ENCODE peak calls at places on chromosomes 16 and 17, in four cellular contexts. One of them, this sample, is unnamed.

GRCh38 chr16:81366316-81366932 is 51.7 kb downstream of the GAN start:
- DNase-seq in lower leg skin: no peak
- DNase-seq in cardiac fibroblast: peak
- DNase-seq in neural crest cell: peak
- DNase-seq in this sample: no peak

GRCh38 chr16:732936-733335 is 6.0 kb downstream of the HAGHL start:
- DNase-seq in cardiac fibroblast: no peak
- DNase-seq in neural crest cell: no peak
- DNase-seq in lower leg skin: no peak
- DNase-seq in this sample: no peak

GRCh38 chr16:10579965-10580918 is at the start of gene EMP2:
- DNase-seq in cardiac fibroblast: peak
- DNase-seq in neural crest cell: peak
- DNase-seq in lower leg skin: peak
- DNase-seq in this sample: peak

GRCh38 chr17:68697850-68698313 is 96.7 kb upstream of the FAM20A start:
- DNase-seq in neural crest cell: no peak
- DNase-seq in cardiac fibroblast: peak
- DNase-seq in lower leg skin: no peak
- DNase-seq in this sample: no peak

GRCh38 chr17:67520282-67520906 is 143.3 kb downstream of the PITPNC1 start:
- DNase-seq in lower leg skin: peak
- DNase-seq in cardiac fibroblast: peak
- DNase-seq in neural crest cell: no peak
- DNase-seq in this sample: no peak

GRCh38 chr17:19579192-19579668 is 45.6 kb downstream of the SLC47A1 start:
- DNase-seq in lower leg skin: no peak
- DNase-seq in neural crest cell: no peak
- DNase-seq in cardiac fibroblast: no peak
- DNase-seq in this sample: no peak

GRCh38 chr17:42759982-42760651 is 910 bp upstream of the RAMP2 start:
- DNase-seq in neural crest cell: no peak
- DNase-seq in cardiac fibroblast: no peak
- DNase-seq in lower leg skin: no peak
- DNase-seq in this sample: no peak

GRCh38 chr17:45646288-45646988 is 137.7 kb upstream of the CRHR1 start:
- DNase-seq in lower leg skin: peak
- DNase-seq in cardiac fibroblast: no peak
- DNase-seq in neural crest cell: no peak
- DNase-seq in this sample: no peak

GRCh38 chr16:12819126-12820117 is 15.7 kb upstream of the CPPED1 start:
- DNase-seq in cardiac fibroblast: peak
- DNase-seq in lower leg skin: peak
- DNase-seq in neural crest cell: peak
- DNase-seq in this sample: peak

GRCh38 chr17:5241861-5242671 is 7.4 kb upstream of the SCIMP start:
- DNase-seq in cardiac fibroblast: no peak
- DNase-seq in lower leg skin: no peak
- DNase-seq in neural crest cell: no peak
- DNase-seq in this sample: no peak

GRCh38 chr16:55439101-55439690 is 39.8 kb upstream of the MMP2 start:
- DNase-seq in lower leg skin: no peak
- DNase-seq in cardiac fibroblast: no peak
- DNase-seq in neural crest cell: no peak
- DNase-seq in this sample: no peak

GRCh38 chr17:62650587-62650986 is 23.1 kb downstream of the MRC2 start:
- DNase-seq in neural crest cell: no peak
- DNase-seq in lower leg skin: no peak
- DNase-seq in cardiac fibroblast: no peak
- DNase-seq in this sample: no peak

GRCh38 chr17:31687505-31688126 is 171.4 kb downstream of the COPRS start:
- DNase-seq in lower leg skin: no peak
- DNase-seq in neural crest cell: no peak
- DNase-seq in cardiac fibroblast: no peak
- DNase-seq in this sample: no peak

GRCh38 chr17:2213291-2213960 is 90.2 kb downstream of the SMG6 start:
- DNase-seq in lower leg skin: no peak
- DNase-seq in neural crest cell: no peak
- DNase-seq in cardiac fibroblast: peak
- DNase-seq in this sample: no peak

GRCh38 chr16:46650224-46650623 is 29.0 kb upstream of the SHCBP1 start:
- DNase-seq in neural crest cell: no peak
- DNase-seq in cardiac fibroblast: peak
- DNase-seq in lower leg skin: peak
- DNase-seq in this sample: no peak

GRCh38 chr17:1082579-1082978 is 85.7 kb downstream of the TIMM22 start:
- DNase-seq in cardiac fibroblast: peak
- DNase-seq in neural crest cell: no peak
- DNase-seq in lower leg skin: no peak
- DNase-seq in this sample: no peak

GRCh38 chr17:16444258-16444886 is 29.0 kb downstream of the TRPV2 start:
- DNase-seq in neural crest cell: no peak
- DNase-seq in cardiac fibroblast: no peak
- DNase-seq in lower leg skin: no peak
- DNase-seq in this sample: no peak

GRCh38 chr17:15508466-15508865 is 41.0 kb upstream of the CDRT4 start:
- DNase-seq in neural crest cell: no peak
- DNase-seq in cardiac fibroblast: no peak
- DNase-seq in lower leg skin: no peak
- DNase-seq in this sample: no peak

GRCh38 chr16:9258423-9259051 is 167.1 kb downstream of the HAPSTR1 start:
- DNase-seq in lower leg skin: no peak
- DNase-seq in neural crest cell: peak
- DNase-seq in cardiac fibroblast: peak
- DNase-seq in this sample: peak

GRCh38 chr17:9811086-9811485 is 10.8 kb downstream of the GSG1L2 start:
- DNase-seq in lower leg skin: no peak
- DNase-seq in cardiac fibroblast: no peak
- DNase-seq in neural crest cell: no peak
- DNase-seq in this sample: no peak

GRCh38 chr16:72959301-72959996 is 88.5 kb downstream of the ZFHX3 start:
- DNase-seq in lower leg skin: peak
- DNase-seq in cardiac fibroblast: no peak
- DNase-seq in neural crest cell: no peak
- DNase-seq in this sample: no peak

GRCh38 chr17:4944163-4944553 is 4.1 kb downstream of the RNF167 start:
- DNase-seq in cardiac fibroblast: no peak
- DNase-seq in lower leg skin: no peak
- DNase-seq in neural crest cell: no peak
- DNase-seq in this sample: no peak

GRCh38 chr16:2004795-2005517 is 4.7 kb downstream of the ZNF598 start:
- DNase-seq in lower leg skin: no peak
- DNase-seq in neural crest cell: no peak
- DNase-seq in cardiac fibroblast: no peak
- DNase-seq in this sample: no peak

GRCh38 chr17:34091975-34092374 is 163.1 kb upstream of the CCL2 start:
- DNase-seq in neural crest cell: no peak
- DNase-seq in lower leg skin: no peak
- DNase-seq in cardiac fibroblast: no peak
- DNase-seq in this sample: no peak

GRCh38 chr17:65219707-65220106 is 82.5 kb downstream of the RGS9 start:
- DNase-seq in neural crest cell: no peak
- DNase-seq in lower leg skin: no peak
- DNase-seq in cardiac fibroblast: no peak
- DNase-seq in this sample: no peak

GRCh38 chr16:79358188-79358587 is 242.3 kb downstream of the MAF start:
- DNase-seq in lower leg skin: no peak
- DNase-seq in neural crest cell: no peak
- DNase-seq in cardiac fibroblast: no peak
- DNase-seq in this sample: no peak

GRCh38 chr17:81231766-81232581 is 6.9 kb downstream of the TEPSIN start:
- DNase-seq in lower leg skin: no peak
- DNase-seq in cardiac fibroblast: no peak
- DNase-seq in neural crest cell: no peak
- DNase-seq in this sample: no peak

GRCh38 chr17:67481808-67482207 is 104.7 kb downstream of the PITPNC1 start:
- DNase-seq in cardiac fibroblast: peak
- DNase-seq in lower leg skin: no peak
- DNase-seq in neural crest cell: no peak
- DNase-seq in this sample: no peak

GRCh38 chr17:61400786-61401279 is 1.2 kb downstream of the TBX2 start:
- DNase-seq in lower leg skin: no peak
- DNase-seq in cardiac fibroblast: peak
- DNase-seq in neural crest cell: no peak
- DNase-seq in this sample: no peak

GRCh38 chr16:71631776-71632175 is 5.8 kb downstream of the MARVELD3 start:
- DNase-seq in lower leg skin: no peak
- DNase-seq in cardiac fibroblast: peak
- DNase-seq in neural crest cell: no peak
- DNase-seq in this sample: no peak

GRCh38 chr17:4020096-4020495 is 55.9 kb upstream of the ATP2A3 start:
- DNase-seq in cardiac fibroblast: no peak
- DNase-seq in lower leg skin: no peak
- DNase-seq in neural crest cell: no peak
- DNase-seq in this sample: no peak

DNA sequence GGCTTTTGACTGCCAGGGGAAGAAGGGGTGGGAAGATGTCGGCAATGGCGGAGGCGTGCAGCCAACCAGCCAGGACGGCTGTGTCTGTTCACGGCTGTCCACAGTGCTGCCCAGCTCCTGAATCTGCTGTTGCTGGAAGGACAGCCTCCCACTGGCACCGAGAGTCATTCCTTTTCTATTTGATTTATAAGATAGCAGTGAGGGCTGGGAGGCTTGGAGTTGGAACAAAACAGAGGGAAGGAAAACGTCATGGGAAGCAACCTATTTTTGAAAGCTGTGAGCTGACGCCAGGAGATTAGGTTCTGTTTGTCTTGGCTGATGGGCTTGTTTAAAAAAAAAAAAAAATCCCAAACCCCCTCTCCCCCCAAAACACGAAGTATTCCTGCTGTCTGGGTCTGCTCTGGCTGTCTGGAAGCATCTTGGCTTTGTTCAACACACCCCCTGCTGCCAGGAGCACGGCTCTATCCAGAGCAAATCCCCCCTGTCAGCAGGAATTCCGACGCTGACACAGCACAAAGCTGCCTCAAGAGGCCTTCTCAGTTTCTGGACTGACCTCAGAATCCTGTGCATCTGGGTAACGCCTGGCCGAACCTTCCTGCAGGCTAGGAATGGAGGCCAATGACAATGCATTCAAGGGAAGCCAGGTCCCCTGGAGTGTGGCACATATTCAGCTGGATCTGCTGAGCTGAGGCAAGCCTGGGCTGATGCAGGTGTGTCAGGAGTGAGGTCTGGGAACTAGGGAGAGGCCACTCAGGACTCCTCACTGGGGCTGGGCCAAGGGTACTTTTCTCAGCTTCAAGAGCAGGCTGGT is 41.0 kb upstream of the SREBF1 start:
- DNase-seq in lower leg skin: peak
- DNase-seq in cardiac fibroblast: peak
- DNase-seq in neural crest cell: no peak
- DNase-seq in this sample: no peak
- TF ChIP-seq CTCF in lower leg skin: no peak
- TF ChIP-seq CTCF in cardiac fibroblast: no peak
- TF ChIP-seq CTCF in neural crest cell: no peak
- TF ChIP-seq CTCF in this sample: no peak

DNA sequence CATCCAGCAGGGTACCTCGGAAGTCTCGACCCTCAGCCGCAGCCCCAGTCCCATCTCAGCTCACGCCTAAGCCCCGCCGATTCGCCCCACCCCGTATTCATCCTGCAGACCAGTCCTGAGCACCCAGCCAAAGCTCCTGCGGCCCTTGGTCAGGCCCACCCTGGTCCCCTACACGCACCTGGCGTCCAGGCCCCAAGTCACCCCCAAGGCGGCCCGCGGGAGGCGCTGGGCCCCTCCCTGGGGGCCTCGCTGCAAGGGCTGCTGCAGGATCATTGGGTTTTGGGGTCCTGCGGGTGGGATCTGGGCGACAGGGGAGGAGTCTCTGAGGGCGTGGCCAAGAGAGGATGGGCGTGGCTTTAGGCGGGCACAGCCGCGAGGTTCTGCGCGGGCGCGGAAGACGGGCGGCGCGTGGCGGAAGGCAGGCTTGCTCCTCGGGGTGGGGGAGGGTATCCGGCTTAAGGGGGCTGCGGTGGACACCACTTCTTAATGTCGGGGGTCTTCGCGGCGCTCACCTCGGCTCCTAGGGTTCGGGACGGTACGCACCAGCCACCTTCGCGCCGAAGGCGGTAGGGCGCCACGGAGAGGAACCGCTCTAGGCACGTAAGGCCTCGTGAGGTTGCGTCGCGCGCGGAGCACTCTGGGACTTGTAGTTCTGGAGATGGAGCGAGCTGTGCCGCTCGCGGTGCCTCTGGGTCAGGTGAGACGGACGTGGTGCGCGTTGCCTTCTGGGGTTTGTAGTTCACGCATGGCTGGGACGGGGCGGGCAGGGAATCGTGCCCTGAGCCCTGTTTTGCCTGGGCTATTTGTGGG is at the start of the genes HCFC1R1 and THOC6:
- DNase-seq in cardiac fibroblast: peak
- DNase-seq in lower leg skin: peak
- DNase-seq in neural crest cell: peak
- DNase-seq in this sample: peak
- TF ChIP-seq CTCF in cardiac fibroblast: no peak
- TF ChIP-seq CTCF in lower leg skin: no peak
- TF ChIP-seq CTCF in neural crest cell: no peak
- TF ChIP-seq CTCF in this sample: no peak

DNA sequence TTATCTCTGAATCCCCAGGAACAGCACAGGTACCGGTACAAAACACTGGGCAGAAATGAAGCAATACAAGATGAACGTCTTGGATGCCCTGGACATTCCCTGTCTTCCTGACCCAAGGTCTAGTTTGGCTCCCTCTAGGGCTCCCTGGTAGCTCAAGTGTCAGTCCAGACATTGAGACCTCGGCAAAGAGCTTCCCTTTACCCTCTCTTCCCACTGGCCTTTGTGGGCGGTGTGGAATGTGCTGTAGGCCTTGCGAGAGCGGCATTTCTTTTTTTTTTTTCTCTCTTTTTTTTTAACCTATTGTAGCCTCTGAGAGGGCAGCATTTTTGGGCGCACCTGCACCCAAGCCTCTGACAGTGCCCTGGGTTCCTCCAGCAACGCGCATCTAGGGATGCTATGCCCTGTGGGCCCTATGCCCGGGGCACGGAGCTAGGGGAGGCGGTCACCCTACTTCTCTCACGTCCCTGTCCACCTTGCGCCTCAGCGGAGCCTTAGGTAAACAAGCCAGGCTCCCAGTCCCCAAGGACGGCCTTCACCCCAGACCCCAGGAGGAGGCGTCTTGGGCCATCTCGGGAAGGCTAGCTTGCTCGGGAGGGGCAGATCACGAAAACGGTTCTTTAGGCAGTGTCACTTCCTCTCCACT is 1.2 kb upstream of the NFATC3 start:
- DNase-seq in cardiac fibroblast: peak
- DNase-seq in neural crest cell: no peak
- DNase-seq in lower leg skin: no peak
- DNase-seq in this sample: peak
- TF ChIP-seq CTCF in cardiac fibroblast: no peak
- TF ChIP-seq CTCF in neural crest cell: no peak
- TF ChIP-seq CTCF in lower leg skin: no peak
- TF ChIP-seq CTCF in this sample: no peak

DNA sequence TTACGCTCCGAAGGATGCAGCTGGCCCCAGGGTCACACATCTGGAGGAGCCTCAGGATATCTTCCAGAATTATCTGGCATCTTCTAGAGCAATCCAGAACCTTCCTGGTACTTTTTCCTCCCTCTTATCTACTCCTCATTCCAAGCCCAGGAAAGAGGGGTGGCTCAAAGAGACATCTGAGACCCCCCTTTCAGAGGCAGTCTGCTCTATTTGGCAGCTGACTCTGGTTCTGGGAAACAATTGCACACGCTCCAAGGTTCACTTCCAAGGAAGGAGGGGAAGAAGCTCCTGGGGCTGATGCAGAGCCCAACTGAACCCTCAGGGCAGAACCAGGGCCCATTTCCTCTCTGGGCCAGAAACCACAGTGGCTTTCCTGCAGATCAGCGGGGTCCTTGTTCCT is 14.9 kb downstream of the RBFOX3 start:
- DNase-seq in cardiac fibroblast: no peak
- DNase-seq in lower leg skin: no peak
- DNase-seq in neural crest cell: no peak
- DNase-seq in this sample: no peak
- TF ChIP-seq CTCF in cardiac fibroblast: no peak
- TF ChIP-seq CTCF in lower leg skin: no peak
- TF ChIP-seq CTCF in neural crest cell: no peak
- TF ChIP-seq CTCF in this sample: no peak